ENCODE peak calls at places on chromosomes 7 and 10, in six cellular contexts. X, V, M, N, Y and G are unnamed samples.
A peak's percentile ranks its signal among the peaks of the same experiment; 100 is the strongest.

GRCh38 chr7:1564603-1565022 is 5.2 kb downstream of the PSMG3 start:
- DNase-seq in M (no peak), V (no peak), X (no peak), Y (no peak), N (no peak), G (no peak)

GRCh38 chr7:51665045-51665785 is 348.6 kb upstream of the COBL start:
- DNase-seq in M (no peak), V (no peak), N (no peak), Y (no peak), X (no peak), G (no peak)

GRCh38 chr10:69318997-69319727 is 40.9 kb downstream of the HK1 start:
- DNase-seq in M (no peak), N (peak; percentile 56), Y (peak; percentile 48), X (peak; percentile 63), V (peak; percentile 38), G (peak; percentile 33)

GRCh38 chr7:12709731-12710502 is 22.5 kb downstream of the ARL4A start:
- DNase-seq in Y (no peak), V (no peak), X (no peak), M (no peak), N (no peak), G (peak; percentile 76)

GRCh38 chr10:106609466-106609865 is 555.0 kb downstream of the SORCS1 start:
- DNase-seq in V (no peak), M (no peak), Y (no peak), N (no peak), X (no peak), G (no peak)

GRCh38 chr7:117784315-117784714 is 88.9 kb downstream of the CTTNBP2 start:
- DNase-seq in N (no peak), Y (no peak), X (no peak), V (no peak), M (no peak), G (no peak)

GRCh38 chr10:32104622-32105509 is 48.6 kb upstream of the KIF5B start:
- DNase-seq in N (no peak), M (no peak), X (no peak), V (no peak), Y (peak; percentile 22), G (no peak)

GRCh38 chr10:24814568-24815313 is 91.1 kb upstream of the ARHGAP21 start:
- DNase-seq in X (no peak), V (peak; percentile 32), M (no peak), N (no peak), Y (no peak), G (peak; percentile 32)

GRCh38 chr10:79316671-79317431 is 30.4 kb upstream of the PPIF start:
- DNase-seq in N (no peak), V (no peak), X (no peak), Y (peak; percentile 81), M (no peak), G (no peak)

GRCh38 chr7:83791737-83792136 is 142.8 kb upstream of the SEMA3E start:
- DNase-seq in M (no peak), N (no peak), Y (no peak), X (no peak), V (no peak), G (no peak)

GRCh38 chr10:49080965-49081364 is 34.4 kb downstream of the VSTM4 start:
- DNase-seq in V (no peak), Y (no peak), N (no peak), X (no peak), M (no peak), G (no peak)

GRCh38 chr7:4876586-4876985 is 6.9 kb downstream of the RADIL start:
- DNase-seq in M (no peak), V (no peak), X (no peak), Y (no peak), N (no peak), G (no peak)

GRCh38 chr7:34354906-34355305 is 303.1 kb upstream of the NPSR1 start:
- DNase-seq in Y (peak; percentile 66), V (no peak), M (no peak), N (no peak), X (no peak), G (no peak)

GRCh38 chr10:46218921-46219320 is 67.9 kb upstream of the ANTXRL start:
- DNase-seq in M (no peak), V (no peak), N (no peak), X (no peak), Y (no peak), G (no peak)

GRCh38 chr7:82204694-82205093 is 238.9 kb downstream of the CACNA2D1 start:
- DNase-seq in Y (no peak), M (no peak), V (no peak), X (no peak), N (no peak), G (no peak)

GRCh38 chr10:129949411-129950335 is 14.4 kb downstream of the EBF3 start:
- DNase-seq in Y (no peak), X (peak; percentile 76), M (no peak), V (no peak), N (peak; percentile 63), G (no peak)

GRCh38 chr10:30625110-30625509 is 4.4 kb downstream of the LYZL2 start:
- DNase-seq in X (no peak), V (no peak), M (no peak), Y (no peak), N (no peak), G (no peak)

GRCh38 chr10:69344591-69345244 is 66.4 kb downstream of the HK1 start:
- DNase-seq in Y (no peak), V (no peak), N (no peak), X (no peak), M (no peak), G (no peak)

GRCh38 chr10:125018576-125019143 is 76.7 kb downstream of the ZRANB1 start:
- DNase-seq in V (no peak), M (no peak), X (no peak), N (no peak), Y (no peak), G (no peak)